ENCODE peak calls at places on chromosomes 4 and X, in six cellular contexts. G is AG10803, M is RWPE2, B is PC-9, I is choroid plexus epithelial cell, T is A549. X is an unnamed sample.

GRCh38 chrX:22109442-22109841 is 77.3 kb downstream of the PHEX start:
- DNase-seq in G (peak), M (no peak), B (no peak), I (peak), T (no peak), X (no peak)

GRCh38 chrX:103817502-103817901 is 14.6 kb downstream of the RAB9B start:
- DNase-seq in G (no peak), M (no peak), B (peak), I (peak), T (no peak), X (peak)

GRCh38 chr4:119068529-119068962 is 67.1 kb upstream of the MYOZ2 start:
- DNase-seq in G (no peak), M (no peak), B (no peak), I (peak), T (no peak), X (peak)

GRCh38 chr4:106585920-106586349 is 217.4 kb upstream of the GIMD1 start:
- DNase-seq in G (peak), M (no peak), B (no peak), I (peak), T (no peak), X (no peak)

GRCh38 chrX:109635151-109635550 is 10.2 kb upstream of the KCNE5 start:
- DNase-seq in G (peak), M (no peak), B (peak), I (peak), T (peak), X (peak)

GRCh38 chrX:619451-619811 is 11.2 kb upstream of the SHOX start:
- DNase-seq in G (no peak), M (no peak), B (no peak), I (no peak), T (no peak), X (no peak)

GRCh38 chr4:54384563-54384962 is 155.5 kb downstream of the PDGFRA start:
- DNase-seq in G (peak), M (no peak), B (no peak), I (peak), T (no peak), X (peak)

GRCh38 chr4:80611366-80611765 is 275.8 kb downstream of the CFAP299 start:
- DNase-seq in G (no peak), M (no peak), B (no peak), I (no peak), T (no peak), X (no peak)

GRCh38 chr4:109207060-109207459 is 95.4 kb downstream of the COL25A1 start:
- DNase-seq in G (peak), M (no peak), B (no peak), I (peak), T (no peak), X (peak)

GRCh38 chr4:46124773-46125172 is 919 bp upstream of the GABRG1 start:
- DNase-seq in G (no peak), M (no peak), B (no peak), I (no peak), T (no peak), X (no peak)

GRCh38 chr4:152896819-152897218 is 39.3 kb upstream of the FHDC1 start:
- DNase-seq in G (peak), M (no peak), B (no peak), I (peak), T (no peak), X (peak)

GRCh38 chr4:92618968-92619367 is 315.2 kb downstream of the GRID2 start:
- DNase-seq in G (no peak), M (no peak), B (no peak), I (no peak), T (no peak), X (no peak)

GRCh38 chr4:123037809-123038208 is 115.4 kb upstream of the NUDT6 start:
- DNase-seq in G (peak), M (no peak), B (no peak), I (peak), T (no peak), X (peak)

GRCh38 chr4:7394681-7395451 is 39.9 kb downstream of the PSAPL1 start:
- DNase-seq in G (no peak), M (peak), B (no peak), I (no peak), T (peak), X (no peak)

GRCh38 chr4:84856468-84856867 is 110.0 kb downstream of the WDFY3 start:
- DNase-seq in G (no peak), M (no peak), B (no peak), I (peak), T (no peak), X (no peak)

GRCh38 chrX:11341274-11342256 is 48.4 kb downstream of the AMELX start:
- DNase-seq in G (peak), M (peak), B (no peak), I (peak), T (no peak), X (peak)

GRCh38 chr4:71456841-71457240 is 118.0 kb downstream of the SLC4A4 start:
- DNase-seq in G (peak), M (no peak), B (no peak), I (peak), T (peak), X (peak)

GRCh38 chr4:113433536-113434246 is 327.8 kb downstream of the CAMK2D start:
- DNase-seq in G (peak), M (no peak), B (no peak), I (peak), T (no peak), X (no peak)

DNA sequence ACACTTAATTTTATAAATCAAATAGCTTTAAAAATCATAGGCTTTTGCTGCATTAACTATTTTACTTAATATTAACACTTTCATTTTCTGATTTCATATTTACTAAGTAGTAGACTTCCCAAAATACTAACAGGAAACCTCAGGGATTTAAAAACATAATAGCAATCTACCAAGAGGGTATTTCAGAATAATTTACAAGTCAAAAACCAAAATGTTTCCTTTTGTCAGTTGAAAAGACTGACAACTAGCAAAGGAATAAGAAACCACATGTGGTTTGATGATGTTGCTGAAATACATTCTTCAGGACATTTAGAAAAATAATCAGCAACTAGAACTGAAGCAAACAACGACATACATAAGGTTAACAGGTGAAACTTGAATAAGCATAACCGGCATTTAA is 40.1 kb downstream of the DHX15 start:
- DNase-seq in G (no peak), M (no peak), B (no peak), I (peak), T (no peak), X (no peak)
- H3K4me3 ChIP-seq in G (no peak), M (no peak), B (no peak), I (no peak), T (no peak), X (no peak)

GRCh38 chrX:64642482-64642881 is 247.2 kb upstream of the MTMR8 start:
- DNase-seq in G (no peak), M (no peak), B (no peak), I (no peak), T (no peak), X (no peak)
- TF ChIP-seq CTCF in G (no peak), M (peak), B (no peak), I (no peak), T (no peak), X (no peak)

GRCh38 chr4:37803348-37803973 is 23.0 kb upstream of the PGM2 start:
- DNase-seq in G (peak), M (no peak), B (no peak), I (peak), T (no peak), X (peak)
- H3K4me3 ChIP-seq in G (no peak), M (no peak), B (no peak), I (no peak), T (no peak), X (no peak)

GRCh38 chrX:38985375-38985774 is 184.1 kb downstream of the MID1IP1 start:
- DNase-seq in G (peak), M (no peak), B (no peak), I (peak), T (peak), X (peak)
- TF ChIP-seq CTCF in G (peak), M (peak), B (no peak), I (peak), T (peak), X (peak)

DNA sequence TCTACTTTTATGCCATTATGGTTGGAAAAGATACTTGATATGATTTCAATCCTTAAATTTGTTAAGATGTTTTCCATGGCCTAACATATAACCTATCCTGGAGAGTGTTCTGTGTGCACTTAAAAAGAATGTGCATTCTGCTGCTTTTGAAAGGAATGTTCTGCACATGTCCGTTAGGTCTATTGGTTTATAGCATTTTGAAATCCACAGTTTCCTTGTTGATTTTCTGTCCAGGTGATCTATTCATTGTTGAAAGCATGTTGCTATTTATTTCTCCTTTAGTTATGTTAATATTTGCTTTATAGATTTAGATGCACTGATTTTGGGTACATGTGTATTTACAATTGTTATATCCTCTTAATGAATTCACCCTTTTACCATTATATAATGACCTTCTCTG is 5.7 kb upstream of the KLKB1 start:
- DNase-seq in G (no peak), M (no peak), B (no peak), I (no peak), T (no peak), X (no peak)
- H3K4me3 ChIP-seq in G (no peak), M (no peak), B (no peak), I (no peak), T (no peak), X (no peak)

DNA sequence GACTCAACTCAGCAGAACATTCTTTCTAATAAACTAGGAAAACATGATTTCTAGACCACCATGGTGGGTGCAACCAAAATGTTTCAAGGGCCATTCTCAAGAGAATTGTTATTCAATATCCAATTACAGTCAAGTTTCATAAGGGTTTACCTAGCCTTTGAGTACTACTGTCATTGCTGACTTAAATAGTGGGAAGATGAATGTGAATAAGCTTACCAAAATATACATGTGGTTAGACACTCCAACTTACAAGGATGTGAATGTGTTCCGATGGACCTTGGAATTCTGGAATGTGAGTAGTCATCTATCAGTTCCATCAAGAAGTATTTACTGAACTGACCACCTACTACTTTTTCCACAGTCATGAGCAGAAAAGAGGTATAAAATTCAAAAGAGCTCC is 16.9 kb downstream of the SH3RF1 start:
- DNase-seq in G (peak), M (no peak), B (no peak), I (peak), T (no peak), X (peak)
- TF ChIP-seq CTCF in G (no peak), M (no peak), B (no peak), I (no peak), T (no peak), X (no peak)

GRCh38 chr4:184806711-184807110 is 19.1 kb downstream of the ACSL1 start:
- DNase-seq in G (no peak), M (no peak), B (no peak), I (no peak), T (no peak), X (no peak)

GRCh38 chr4:184807261-184807660 is 18.5 kb downstream of the ACSL1 start:
- DNase-seq in G (no peak), M (no peak), B (no peak), I (no peak), T (no peak), X (peak)

GRCh38 chr4:184806246-184806550 is 19.6 kb downstream of the ACSL1 start:
- DNase-seq in G (no peak), M (no peak), B (no peak), I (no peak), T (no peak), X (no peak)

GRCh38 chr4:184804621-184805020 is 21.1 kb downstream of the ACSL1 start:
- DNase-seq in G (no peak), M (no peak), B (no peak), I (no peak), T (no peak), X (no peak)

DNA sequence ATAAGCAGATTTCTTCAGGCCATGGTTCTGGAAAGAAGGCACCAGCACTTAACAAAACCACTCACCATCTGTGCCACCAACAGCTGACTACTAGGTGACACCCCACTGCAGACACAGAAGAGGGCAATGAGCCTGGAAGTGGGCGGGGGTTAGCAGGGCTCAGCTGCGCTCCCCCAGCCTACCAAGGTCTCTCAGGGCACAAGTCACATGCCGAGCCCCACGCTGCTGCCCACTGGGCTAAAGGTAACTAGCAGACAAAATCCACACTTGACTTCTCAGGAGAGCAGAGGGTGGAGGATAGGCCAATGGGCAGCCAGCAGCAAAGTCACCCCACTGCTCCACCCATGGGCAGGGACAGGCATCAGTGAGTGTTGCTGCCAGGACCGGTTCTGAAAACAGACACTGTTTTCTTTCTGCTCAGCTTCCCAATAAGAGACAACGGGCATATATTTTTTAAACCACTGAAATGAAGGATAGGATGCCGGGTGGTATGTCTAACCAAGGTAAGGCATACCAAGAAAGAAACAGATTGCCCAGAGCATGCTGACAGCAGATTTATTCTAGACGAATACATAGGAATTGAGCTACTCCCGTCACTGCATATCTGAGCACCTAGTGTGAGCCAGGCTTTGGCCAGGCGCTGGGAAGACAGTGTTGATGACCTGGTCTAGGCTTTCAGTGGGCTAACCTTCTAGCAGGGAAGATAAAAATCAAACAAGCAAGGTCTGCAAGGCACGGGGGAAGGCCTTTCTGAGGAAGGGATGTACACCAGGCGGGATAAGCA is 20.1 kb downstream of the ACSL1 start:
- DNase-seq in G (no peak), M (no peak), B (peak), I (no peak), T (no peak), X (no peak)
- H3K4me3 ChIP-seq in G (no peak), M (no peak), B (no peak), I (no peak), T (no peak), X (no peak)

GRCh38 chrX:55777596-55777995 is 60.0 kb downstream of the RRAGB start:
- DNase-seq in G (no peak), M (no peak), B (no peak), I (no peak), T (no peak), X (no peak)
- TF ChIP-seq CTCF in G (no peak), M (no peak), B (no peak), I (no peak), T (no peak), X (no peak)

DNA sequence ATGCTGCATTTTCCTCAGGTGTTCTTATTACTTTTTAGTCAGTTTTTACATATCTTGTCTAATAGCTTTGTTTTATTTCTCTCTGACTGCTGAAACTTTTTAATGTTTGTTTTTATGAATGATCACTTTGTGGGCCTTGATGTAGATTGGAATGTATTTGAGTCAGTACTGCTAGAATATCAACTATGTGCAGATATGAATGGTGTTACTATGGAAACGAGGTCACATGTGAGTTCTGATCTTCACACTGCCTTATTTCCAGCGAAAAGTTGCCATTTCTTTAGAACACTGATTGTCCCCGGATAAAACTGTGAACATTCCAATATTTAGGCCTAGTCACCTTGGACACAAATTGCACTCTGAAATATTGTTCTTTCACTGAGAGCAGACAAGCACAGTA is 27.3 kb upstream of the MAGED1 start:
- DNase-seq in G (peak), M (no peak), B (no peak), I (peak), T (no peak), X (peak)
- H3K4me3 ChIP-seq in G (no peak), M (no peak), B (no peak), I (no peak), T (no peak), X (no peak)

GRCh38 chrX:150363561-150364346 is 637 bp downstream of the MAMLD1 start:
- DNase-seq in G (peak), M (no peak), B (peak), I (peak), T (peak), X (no peak)

GRCh38 chrX:150362599-150363481 is at the start of gene MAMLD1:
- DNase-seq in G (peak), M (no peak), B (peak), I (peak), T (peak), X (peak)

GRCh38 chrX:150361777-150362351 is 1.3 kb upstream of the MAMLD1 start:
- DNase-seq in G (no peak), M (no peak), B (no peak), I (no peak), T (no peak), X (no peak)

GRCh38 chrX:150360331-150360730 is 2.8 kb upstream of the MAMLD1 start:
- DNase-seq in G (no peak), M (no peak), B (no peak), I (no peak), T (no peak), X (no peak)

DNA sequence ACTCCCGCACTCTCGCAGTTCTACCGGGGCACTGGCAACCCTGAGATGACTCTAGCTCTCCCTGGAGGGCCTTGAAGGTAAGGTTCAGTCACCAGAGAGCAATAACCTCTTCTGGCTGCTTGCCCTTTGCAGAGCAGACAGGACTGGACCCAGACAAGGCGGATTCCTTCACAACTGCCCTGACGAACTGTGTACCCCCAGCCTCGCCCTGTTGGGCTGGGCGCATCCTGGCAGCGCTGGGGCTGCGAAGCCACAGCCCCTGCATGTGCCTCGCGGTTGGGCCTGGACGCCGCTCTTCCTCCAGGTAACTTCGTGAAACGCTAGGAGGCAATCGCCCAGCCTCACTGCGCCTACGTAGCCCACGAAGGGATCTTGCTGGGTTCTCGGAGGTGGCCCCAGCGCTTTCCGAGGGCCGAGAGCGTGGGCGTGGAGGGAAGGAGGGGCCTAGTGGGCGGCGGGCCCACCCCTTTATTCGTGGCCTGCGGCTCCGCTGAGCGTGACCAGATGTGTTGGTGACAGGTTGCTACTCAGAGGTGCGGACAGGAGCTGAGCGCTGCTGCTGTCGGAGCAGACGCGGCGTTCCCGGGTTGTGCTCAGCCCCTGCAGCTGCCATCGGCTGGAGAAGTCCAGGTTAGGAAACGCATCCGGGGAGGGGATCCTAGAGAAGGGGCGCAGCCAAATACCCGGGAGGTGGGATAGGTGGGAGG is 1.9 kb upstream of the MAMLD1 start:
- DNase-seq in G (no peak), M (no peak), B (peak), I (peak), T (no peak), X (no peak)
- TF ChIP-seq CTCF in G (no peak), M (peak), B (no peak), I (peak), T (no peak), X (no peak)

X was measured in fibroblast of villous mesenchyme.